ENCODE peak calls at places on chromosome 15, in eight cellular contexts. C is keratinocyte; Z is T-helper 17 cell; S is HS-5; N is cardiac fibroblast; V is germinal center; K is stimulated activated CD8-positive, alpha-beta memory T cell treated with anti-CD3 and anti-CD28 coated beads, Interleukin-4, amount 100 ng/mL, for 4 hours; M is PC-3. R is an unnamed sample.

GRCh38 chr15:76338555-76339301 is 2.2 kb downstream of the ISL2 start:
- DNase-seq in C (no peak), Z (no peak), S (no peak), N (no peak), V (no peak), K (no peak), M (no peak), R (no peak)

GRCh38 chr15:71332605-71333004 is 217.3 kb downstream of the THSD4 start:
- DNase-seq in C (no peak), Z (no peak), S (no peak), N (no peak), V (no peak), K (no peak), M (no peak), R (no peak)

GRCh38 chr15:58532126-58532525 is 100.3 kb downstream of the LIPC start:
- DNase-seq in C (no peak), Z (no peak), S (no peak), N (no peak), V (no peak), K (no peak), M (no peak), R (no peak)

GRCh38 chr15:70422342-70422741 is 324.6 kb upstream of the TLE3 start:
- DNase-seq in C (no peak), Z (no peak), S (no peak), N (no peak), V (no peak), K (no peak), M (no peak), R (no peak)

GRCh38 chr15:100592898-100593297 is 9.1 kb downstream of the LINS1 start:
- DNase-seq in C (no peak), Z (no peak), S (no peak), N (no peak), V (no peak), K (no peak), M (no peak), R (peak)

GRCh38 chr15:60120100-60120499 is 116.0 kb downstream of the FOXB1 start:
- DNase-seq in C (no peak), Z (no peak), S (no peak), N (no peak), V (no peak), K (no peak), M (no peak), R (peak)

GRCh38 chr15:87619161-87619960 is 637.2 kb downstream of the NTRK3 start:
- DNase-seq in C (no peak), Z (no peak), S (peak), N (peak), V (no peak), K (no peak), M (peak), R (no peak)

GRCh38 chr15:73923488-73924164 is 2.6 kb upstream of the LOXL1 start:
- DNase-seq in C (no peak), Z (no peak), S (no peak), N (no peak), V (no peak), K (no peak), M (no peak), R (no peak)

GRCh38 chr15:90249123-90249863 is at the start of gene TTLL13:
- DNase-seq in C (no peak), Z (peak), S (peak), N (peak), V (peak), K (no peak), M (peak), R (peak)

GRCh38 chr15:63212050-63212973 is 22.9 kb downstream of the RAB8B start:
- DNase-seq in C (no peak), Z (no peak), S (peak), N (peak), V (no peak), K (no peak), M (peak), R (no peak)

GRCh38 chr15:74422370-74422722 is 11.4 kb downstream of the SEMA7A start:
- DNase-seq in C (no peak), Z (no peak), S (no peak), N (no peak), V (no peak), K (no peak), M (no peak), R (no peak)

GRCh38 chr15:57025264-57025939 is 107.0 kb downstream of the TCF12 start:
- DNase-seq in C (no peak), Z (no peak), S (peak), N (peak), V (no peak), K (no peak), M (peak), R (peak)

GRCh38 chr15:67433495-67434099 is 87.3 kb upstream of the C15orf61 start:
- DNase-seq in C (no peak), Z (no peak), S (no peak), N (peak), V (peak), K (no peak), M (peak), R (peak)

GRCh38 chr15:87477759-87478687 is 778.5 kb downstream of the NTRK3 start:
- DNase-seq in C (peak), Z (no peak), S (no peak), N (peak), V (no peak), K (no peak), M (peak), R (peak)

GRCh38 chr15:90396321-90396720 is 8.3 kb downstream of the IQGAP1 start:
- DNase-seq in C (no peak), Z (no peak), S (no peak), N (no peak), V (no peak), K (no peak), M (no peak), R (no peak)

GRCh38 chr15:41661078-41661528 is 898 bp downstream of the MGA start:
- DNase-seq in C (no peak), Z (no peak), S (no peak), N (no peak), V (no peak), K (no peak), M (peak), R (no peak)

GRCh38 chr15:40342421-40343313 is 1.9 kb upstream of the CCDC9B start:
- DNase-seq in C (no peak), Z (no peak), S (no peak), N (peak), V (no peak), K (no peak), M (peak), R (peak)

GRCh38 chr15:41971893-41972340 is 440 bp downstream of the EHD4 start:
- DNase-seq in C (no peak), Z (no peak), S (no peak), N (no peak), V (peak), K (peak), M (no peak), R (peak)

GRCh38 chr15:65184305-65184943 is 718 bp downstream of the CLPX start:
- DNase-seq in C (no peak), Z (peak), S (no peak), N (peak), V (peak), K (peak), M (peak), R (peak)

GRCh38 chr15:39125904-39126303 is 455.0 kb upstream of the THBS1 start:
- DNase-seq in C (no peak), Z (peak), S (no peak), N (peak), V (peak), K (peak), M (peak), R (peak)

GRCh38 chr15:65249641-65250040 is 37.0 kb downstream of the PARP16 start:
- DNase-seq in C (no peak), Z (no peak), S (no peak), N (no peak), V (no peak), K (peak), M (no peak), R (no peak)

GRCh38 chr15:54792526-54792925 is 404.2 kb downstream of the RSL24D1 start:
- DNase-seq in C (no peak), Z (no peak), S (no peak), N (no peak), V (no peak), K (no peak), M (no peak), R (no peak)

GRCh38 chr15:45331977-45332376 is 46.4 kb downstream of the GATM start:
- DNase-seq in C (no peak), Z (no peak), S (no peak), N (no peak), V (no peak), K (no peak), M (no peak), R (no peak)

GRCh38 chr15:89371145-89372044 is 36.8 kb upstream of the POLG start:
- DNase-seq in C (no peak), Z (no peak), S (no peak), N (peak), V (no peak), K (no peak), M (no peak), R (no peak)

GRCh38 chr15:63093486-63094205 is 28.0 kb upstream of the LACTB start:
- DNase-seq in C (peak), Z (peak), S (peak), N (peak), V (peak), K (peak), M (peak), R (peak)